ENCODE peak calls at places on chromosomes 6 and 20, in nine cellular contexts. G is transverse colon, M is breast epithelium, Z is mammary epithelial cell, S is heart left ventricle, E is uterus, X is colonic mucosa, U is heart right ventricle, W is spleen. V is an unnamed sample. For H3K4me1, the result is how much of the 10 kb centered on the place peaks cover.

GRCh38 chr6:131387706-131388455 is 185.1 kb upstream of the ARG1 start:
- DNase-seq in G (no peak), M (no peak), Z (no peak), S (no peak), E (no peak), X (no peak), U (no peak), W (no peak), V (peak)

GRCh38 chr6:44269921-44270525 is at the start of gene TMEM151B:
- DNase-seq in G (no peak), M (no peak), Z (no peak), S (no peak), E (no peak), X (no peak), U (no peak), W (no peak), V (no peak)

GRCh38 chr6:84791927-84792326 is 27.5 kb upstream of the TBX18 start:
- DNase-seq in G (no peak), M (no peak), Z (no peak), S (no peak), E (no peak), X (no peak), U (no peak), W (no peak), V (no peak)

GRCh38 chr6:75207211-75207984 is 1.5 kb upstream of the COL12A1 start:
- DNase-seq in G (no peak), M (no peak), Z (no peak), S (no peak), E (peak), X (no peak), U (peak), W (peak), V (no peak)

GRCh38 chr6:118923035-118923434 is 11.9 kb downstream of the MCM9 start:
- DNase-seq in G (no peak), M (no peak), Z (no peak), S (no peak), E (no peak), X (no peak), U (no peak), W (no peak), V (no peak)

GRCh38 chr6:33112148-33112547 is 36.4 kb downstream of the HLA-DPB1 start:
- DNase-seq in G (no peak), M (no peak), Z (peak), S (no peak), E (no peak), X (no peak), U (no peak), W (no peak), V (peak)

GRCh38 chr20:57587278-57587988 is 26.5 kb downstream of the PCK1 start:
- DNase-seq in G (no peak), M (no peak), Z (no peak), S (no peak), E (no peak), X (no peak), U (no peak), W (peak), V (no peak)

GRCh38 chr6:8839626-8840025 is 404.3 kb upstream of the SLC35B3 start:
- DNase-seq in G (no peak), M (no peak), Z (no peak), S (no peak), E (no peak), X (no peak), U (no peak), W (no peak), V (peak)

GRCh38 chr6:118298476-118298875 is 249.6 kb upstream of the PLN start:
- DNase-seq in G (no peak), M (no peak), Z (peak), S (no peak), E (no peak), X (no peak), U (no peak), W (no peak), V (no peak)

GRCh38 chr6:144133225-144133821 is 17.0 kb upstream of the STX11 start:
- DNase-seq in G (no peak), M (no peak), Z (no peak), S (no peak), E (no peak), X (no peak), U (no peak), W (no peak), V (no peak)

GRCh38 chr6:123168892-123169851 is 173.1 kb downstream of the CLVS2 start:
- DNase-seq in G (no peak), M (no peak), Z (no peak), S (no peak), E (no peak), X (no peak), U (no peak), W (no peak), V (no peak)

GRCh38 chr20:20295621-20296498 is 72.0 kb upstream of the INSM1 start:
- DNase-seq in G (no peak), M (no peak), Z (no peak), S (no peak), E (no peak), X (no peak), U (no peak), W (no peak), V (no peak)

GRCh38 chr20:48879609-48880008 is 41.9 kb upstream of the ARFGEF2 start:
- DNase-seq in G (no peak), M (no peak), Z (no peak), S (no peak), E (no peak), X (no peak), U (no peak), W (no peak), V (no peak)

GRCh38 chr6:137473651-137474050 is 20.5 kb downstream of the OLIG3 start:
- DNase-seq in G (no peak), M (no peak), Z (no peak), S (no peak), E (no peak), X (no peak), U (no peak), W (no peak), V (no peak)

GRCh38 chr20:37936451-37936850 is 33.5 kb downstream of the VSTM2L start:
- DNase-seq in G (no peak), M (no peak), Z (no peak), S (no peak), E (no peak), X (no peak), U (no peak), W (peak), V (no peak)

GRCh38 chr6:150491131-150491795 is 108.4 kb upstream of the PLEKHG1 start:
- DNase-seq in G (no peak), M (no peak), Z (peak), S (no peak), E (no peak), X (no peak), U (no peak), W (no peak), V (peak)

GRCh38 chr6:132612449-132613116 is 11.5 kb downstream of the TAAR2 start:
- DNase-seq in G (no peak), M (no peak), Z (no peak), S (no peak), E (no peak), X (no peak), U (no peak), W (no peak), V (no peak)

GRCh38 chr20:51938557-51939324 is 136.4 kb upstream of the SALL4 start:
- DNase-seq in G (no peak), M (no peak), Z (no peak), S (no peak), E (no peak), X (no peak), U (no peak), W (no peak), V (no peak)

GRCh38 chr20:13025181-13025580 is 16.4 kb downstream of the SPTLC3 start:
- DNase-seq in G (no peak), M (no peak), Z (no peak), S (no peak), E (no peak), X (no peak), U (no peak), W (no peak), V (peak)

GRCh38 chr20:41098703-41099250 is 38.6 kb upstream of the PLCG1 start:
- DNase-seq in G (no peak), M (no peak), Z (no peak), S (no peak), E (no peak), X (no peak), U (no peak), W (no peak), V (no peak)

GRCh38 chr6:21227486-21227885 is 366.1 kb upstream of the SOX4 start:
- DNase-seq in G (no peak), M (no peak), Z (peak), S (no peak), E (no peak), X (no peak), U (no peak), W (no peak), V (peak)

GRCh38 chr6:28280595-28281287 is 631 bp upstream of the PGBD1 start:
- DNase-seq in G (no peak), M (no peak), Z (no peak), S (no peak), E (no peak), X (no peak), U (no peak), W (no peak), V (no peak)

GRCh38 chr6:1796706-1797529 is 187.2 kb downstream of the FOXC1 start:
- DNase-seq in G (peak), M (no peak), Z (no peak), S (no peak), E (no peak), X (no peak), U (no peak), W (no peak), V (no peak)

GRCh38 chr6:30206152-30206551 is 7.1 kb downstream of the TRIM26 start:
- DNase-seq in G (no peak), M (no peak), Z (no peak), S (no peak), E (no peak), X (no peak), U (no peak), W (no peak), V (no peak)
- H3K4me1 ChIP-seq in G (under half), M (under half), Z (under half), S (under half), E (under half), X (under half), U (half or more), W (under half), V (under half)

GRCh38 chr20:2873010-2873746 is at the start of gene PTPRA:
- DNase-seq in G (peak), M (peak), Z (peak), S (peak), E (peak), X (peak), U (peak), W (peak), V (peak)
- H3K27ac ChIP-seq in G (peak), M (peak), Z (peak), S (peak), E (peak), X (peak), U (peak), W (peak), V (no peak)

DNA sequence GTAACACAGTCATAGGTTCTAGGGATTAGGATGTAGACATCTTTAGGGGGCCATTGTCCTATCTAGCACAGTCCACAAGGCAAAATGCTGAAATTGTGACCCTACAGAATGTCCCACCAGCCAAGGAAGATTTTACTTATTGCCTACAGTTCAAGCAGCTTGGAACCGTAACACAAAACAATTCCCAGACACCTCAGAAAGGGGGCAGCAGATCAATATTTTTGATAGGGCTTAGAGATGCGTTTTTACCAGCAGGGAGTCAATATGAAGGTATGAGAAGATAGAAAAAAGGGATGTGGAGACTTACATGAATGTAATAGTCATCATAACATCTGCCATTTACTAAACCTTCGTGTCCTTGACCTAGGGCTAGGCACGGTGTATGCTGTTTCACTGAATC is 81.0 kb downstream of the TMEM170B start:
- DNase-seq in G (no peak), M (no peak), Z (no peak), S (no peak), E (no peak), X (no peak), U (no peak), W (no peak), V (peak)
- TF ChIP-seq CTCF in G (no peak), M (no peak), Z (peak), S (peak), E (no peak), X (no peak), U (no peak), W (no peak), V (peak)

GRCh38 chr20:46353506-46354206 is 45.4 kb upstream of the CDH22 start:
- DNase-seq in G (no peak), M (no peak), Z (no peak), S (no peak), E (no peak), X (no peak), U (no peak), W (no peak), V (no peak)
- H3K4me1 ChIP-seq in G (under half), M (under half), Z (under half), S (under half), E (under half), X (under half), U (under half), W (under half), V (under half)

GRCh38 chr20:4217349-4217761 is 202.0 kb upstream of the RNF24 start:
- DNase-seq in G (peak), M (no peak), Z (peak), S (no peak), E (no peak), X (peak), U (peak), W (peak), V (no peak)
- H3K27ac ChIP-seq in G (no peak), M (no peak), Z (no peak), S (no peak), E (no peak), X (no peak), U (no peak), W (no peak), V (no peak)

GRCh38 chr6:88422831-88423230 is 256.7 kb upstream of the CNR1 start:
- DNase-seq in G (no peak), M (no peak), Z (no peak), S (no peak), E (no peak), X (no peak), U (no peak), W (no peak), V (no peak)
- TF ChIP-seq CTCF in G (no peak), M (no peak), Z (peak), S (no peak), E (no peak), X (no peak), U (no peak), W (no peak), V (peak)

GRCh38 chr20:9460518-9460917 is 53.9 kb upstream of the LAMP5 start:
- DNase-seq in G (no peak), M (no peak), Z (peak), S (no peak), E (no peak), X (no peak), U (no peak), W (no peak), V (no peak)

GRCh38 chr20:9454781-9455180 is 59.6 kb upstream of the LAMP5 start:
- DNase-seq in G (no peak), M (no peak), Z (no peak), S (no peak), E (no peak), X (no peak), U (no peak), W (no peak), V (no peak)

GRCh38 chr20:9457055-9457454 is 57.3 kb upstream of the LAMP5 start:
- DNase-seq in G (no peak), M (no peak), Z (no peak), S (no peak), E (no peak), X (no peak), U (no peak), W (no peak), V (no peak)

GRCh38 chr20:9458075-9458818 is 56.1 kb upstream of the LAMP5 start:
- DNase-seq in G (no peak), M (no peak), Z (peak), S (no peak), E (no peak), X (peak), U (no peak), W (no peak), V (peak)
- H3K4me1 ChIP-seq in G (under half), M (under half), Z (under half), S (under half), E (under half), X (under half), U (under half), W (under half), V (under half)

DNA sequence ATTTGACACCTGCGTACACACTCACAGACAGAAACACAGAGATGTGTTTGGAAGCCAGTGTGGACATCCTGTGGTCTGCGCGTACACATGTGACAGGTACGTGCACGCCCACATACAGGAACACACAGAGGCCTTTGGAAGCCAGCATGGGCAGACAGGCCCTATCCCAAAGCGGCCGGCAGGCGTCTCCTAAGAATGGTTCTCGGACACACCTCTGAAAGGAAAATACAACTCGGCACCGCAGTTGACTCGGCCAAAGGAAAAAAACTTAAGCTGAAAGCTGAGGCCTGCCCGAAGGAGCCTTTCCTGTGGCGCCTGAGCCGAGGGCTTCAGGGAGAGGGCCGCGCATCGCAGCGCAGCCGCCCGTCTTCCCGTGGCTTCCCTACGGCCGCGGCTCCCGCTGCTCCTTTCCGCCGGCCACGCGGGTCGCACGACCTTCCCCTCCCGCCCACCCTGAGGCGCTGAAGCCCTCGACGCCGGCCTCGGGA is 1.4 kb upstream of the CEP43 start:
- DNase-seq in G (peak), M (peak), Z (peak), S (no peak), E (peak), X (peak), U (peak), W (peak), V (peak)
- H3K27ac ChIP-seq in G (peak), M (peak), Z (peak), S (peak), E (no peak), X (peak), U (peak), W (peak), V (no peak)

DNA sequence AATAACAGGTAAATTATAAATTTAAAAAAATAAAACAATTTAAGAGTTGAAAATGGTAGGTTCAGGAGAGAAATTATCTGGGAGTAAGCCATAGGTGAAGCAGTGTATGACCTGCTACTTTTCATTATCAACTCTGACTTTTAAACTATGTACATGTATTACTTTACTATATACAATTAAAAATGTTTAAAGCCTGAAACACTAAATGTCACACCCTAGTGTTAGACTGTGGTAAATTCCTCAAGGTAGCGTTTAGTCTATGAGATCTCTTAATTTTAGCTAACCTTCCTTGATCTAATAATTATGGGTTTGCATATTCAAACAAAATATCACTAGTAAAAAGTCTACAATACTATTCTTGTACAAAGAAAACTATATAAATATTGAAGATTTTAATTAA is 22.3 kb upstream of the TBC1D32 start:
- DNase-seq in G (no peak), M (no peak), Z (no peak), S (no peak), E (no peak), X (no peak), U (no peak), W (no peak), V (no peak)
- TF ChIP-seq CTCF in G (no peak), M (no peak), Z (no peak), S (no peak), E (no peak), X (no peak), U (no peak), W (no peak), V (peak)

V was measured in foreskin keratinocyte.